ENCODE peak calls at places on chromosomes 12 and 14, in ten cellular contexts. I, X, L, K, E, A, T, R, V and M are unnamed samples.

GRCh38 chr14:84792722-84793410 is 737.1 kb upstream of the FLRT2 start:
- DNase-seq in A (no peak), R (no peak), K (no peak), L (no peak), I (no peak), V (no peak), E (no peak), T (no peak), X (no peak), M (no peak)

GRCh38 chr14:32331227-32331597 is 2.1 kb downstream of the AKAP6 start:
- DNase-seq in R (no peak), T (no peak), I (no peak), X (no peak), E (no peak), L (no peak), A (no peak), K (no peak), V (no peak), M (no peak)

GRCh38 chr12:21234395-21234794 is 100.3 kb downstream of the SLCO1A2 start:
- DNase-seq in I (no peak), L (no peak), X (no peak), R (no peak), K (no peak), A (no peak), E (no peak), V (no peak), T (no peak), M (no peak)

GRCh38 chr14:74244115-74244514 is 4.9 kb downstream of the VSX2 start:
- DNase-seq in E (no peak), A (no peak), L (no peak), I (no peak), X (no peak), T (no peak), R (no peak), K (no peak), V (no peak), M (no peak)

GRCh38 chr14:36820111-36820709 is 158.6 kb downstream of the PAX9 start:
- DNase-seq in X (no peak), R (peak; percentile 11), T (no peak), I (no peak), E (no peak), A (peak; percentile 9), L (no peak), V (no peak), K (no peak), M (no peak)

GRCh38 chr14:67566908-67567307 is 33.2 kb downstream of the PIGH start:
- DNase-seq in K (no peak), L (no peak), V (no peak), A (peak; percentile 70), T (peak; percentile 92), E (no peak), R (no peak), X (no peak), I (no peak), M (no peak)

GRCh38 chr14:88518592-88519512 is 36.0 kb downstream of the PTPN21 start:
- DNase-seq in A (peak; percentile 30), X (peak; percentile 42), R (peak; percentile 65), K (peak; percentile 69), V (peak; percentile 11), T (peak; percentile 72), E (no peak), L (no peak), I (no peak), M (no peak)

GRCh38 chr14:95379634-95380033 is 59.9 kb upstream of the CLMN start:
- DNase-seq in T (no peak), I (no peak), V (no peak), K (no peak), E (no peak), X (no peak), R (no peak), A (no peak), L (no peak), M (no peak)

GRCh38 chr12:116319851-116320621 is 42.5 kb upstream of the MED13L start:
- DNase-seq in L (no peak), I (no peak), R (peak; percentile 92), T (peak; percentile 87), A (peak; percentile 73), E (no peak), V (peak; percentile 90), X (no peak), K (peak; percentile 94), M (peak; percentile 69)

GRCh38 chr14:102486513-102487203 is 22.9 kb downstream of the ANKRD9 start:
- DNase-seq in V (no peak), K (no peak), R (no peak), X (no peak), E (no peak), I (no peak), T (no peak), A (no peak), L (no peak), M (peak; percentile 41)

GRCh38 chr12:114241973-114242434 is 163.9 kb downstream of the TBX5 start:
- DNase-seq in V (no peak), R (peak; percentile 5), T (no peak), K (peak; percentile 18), I (no peak), L (no peak), A (no peak), X (no peak), E (no peak), M (no peak)

GRCh38 chr12:48618541-48618940 is 48.7 kb upstream of the LALBA start:
- DNase-seq in K (peak; percentile 64), V (peak; percentile 58), R (peak; percentile 63), T (peak; percentile 73), X (peak; percentile 80), E (peak; percentile 82), L (peak; percentile 71), I (peak; percentile 51), A (peak; percentile 79), M (peak; percentile 90)

GRCh38 chr14:65373011-65373670 is 39.4 kb upstream of the FUT8 start:
- DNase-seq in V (no peak), A (no peak), R (no peak), L (no peak), K (no peak), T (no peak), I (no peak), X (no peak), E (no peak), M (no peak)